ENCODE peak calls at places on chromosomes 11 and 22, in ten cellular contexts. Z, S, J, Y, O, R, D, B, W and X are unnamed samples.

GRCh38 chr22:27637604-27638003 is 164.0 kb downstream of the MN1 start:
- DNase-seq in Z (no peak), S (no peak), J (no peak), Y (peak), O (no peak), R (no peak), D (peak), B (no peak), W (no peak), X (no peak)

GRCh38 chr11:2930705-2931415 is 1.6 kb upstream of the PHLDA2 start:
- DNase-seq in Z (peak), S (peak), J (peak), Y (peak), O (peak), R (peak), D (peak), B (peak), W (peak), X (peak)

GRCh38 chr11:62839050-62840015 is at the start of gene WDR74:
- DNase-seq in Z (peak), S (peak), J (peak), Y (peak), O (peak), R (peak), D (peak), B (peak), W (peak), X (peak)

GRCh38 chr11:96055706-96056387 is 131.9 kb upstream of the MTMR2 start:
- DNase-seq in Z (no peak), S (no peak), J (no peak), Y (no peak), O (no peak), R (no peak), D (peak), B (no peak), W (no peak), X (no peak)

GRCh38 chr22:17782158-17782557 is 7.9 kb upstream of the BID start:
- DNase-seq in Z (no peak), S (no peak), J (no peak), Y (no peak), O (no peak), R (no peak), D (no peak), B (no peak), W (no peak), X (no peak)

GRCh38 chr11:17767301-17767885 is 32.8 kb downstream of the KCNC1 start:
- DNase-seq in Z (no peak), S (no peak), J (no peak), Y (no peak), O (no peak), R (no peak), D (peak), B (no peak), W (no peak), X (no peak)

GRCh38 chr11:115920841-115921480 is 416.7 kb upstream of the CADM1 start:
- DNase-seq in Z (no peak), S (no peak), J (peak), Y (no peak), O (peak), R (no peak), D (no peak), B (no peak), W (no peak), X (no peak)

GRCh38 chr11:65611028-65611757 is 2.8 kb downstream of the MAP3K11 start:
- DNase-seq in Z (no peak), S (no peak), J (no peak), Y (no peak), O (no peak), R (no peak), D (no peak), B (no peak), W (no peak), X (no peak)

GRCh38 chr11:69382131-69383128 is 88.5 kb downstream of the MYEOV start:
- DNase-seq in Z (no peak), S (peak), J (no peak), Y (peak), O (peak), R (no peak), D (no peak), B (peak), W (no peak), X (no peak)

GRCh38 chr22:23791737-23792645 is 5.2 kb downstream of the SMARCB1 start:
- DNase-seq in Z (no peak), S (no peak), J (no peak), Y (no peak), O (no peak), R (no peak), D (no peak), B (no peak), W (no peak), X (no peak)